ENCODE peak calls at places on chromosomes 2 and 18, in four cellular contexts. One of them, this sample, is unnamed.

GRCh38 chr2:195364015-195364965 is 292.7 kb upstream of the SLC39A10 start:
- DNase-seq in AG04450: no peak
- DNase-seq in AG10803: peak; percentile 23
- DNase-seq in endothelial cell: no peak
- DNase-seq in this sample: no peak

GRCh38 chr2:147925886-147926285 is 81.1 kb downstream of the ACVR2A start:
- DNase-seq in AG10803: no peak
- DNase-seq in AG04450: no peak
- DNase-seq in endothelial cell: no peak
- DNase-seq in this sample: no peak

GRCh38 chr2:26532301-26533250 is 54.7 kb upstream of the OTOF start:
- DNase-seq in AG10803: no peak
- DNase-seq in AG04450: no peak
- DNase-seq in endothelial cell: no peak
- DNase-seq in this sample: no peak

GRCh38 chr2:64447317-64448060 is 6.5 kb upstream of the LGALSL start:
- DNase-seq in endothelial cell: no peak
- DNase-seq in AG10803: no peak
- DNase-seq in AG04450: no peak
- DNase-seq in this sample: no peak

GRCh38 chr2:173854840-173855239 is 110.3 kb downstream of the SP3 start:
- DNase-seq in endothelial cell: no peak
- DNase-seq in AG04450: no peak
- DNase-seq in AG10803: peak; percentile 67
- DNase-seq in this sample: no peak

GRCh38 chr2:33029459-33029858 is 82.7 kb downstream of the LTBP1 start:
- DNase-seq in AG10803: no peak
- DNase-seq in endothelial cell: no peak
- DNase-seq in AG04450: no peak
- DNase-seq in this sample: no peak

GRCh38 chr2:43534569-43534968 is 61.3 kb downstream of the THADA start:
- DNase-seq in endothelial cell: no peak
- DNase-seq in AG10803: no peak
- DNase-seq in AG04450: no peak
- DNase-seq in this sample: no peak

GRCh38 chr2:235600926-235601325 is 107.1 kb downstream of the AGAP1 start:
- DNase-seq in AG04450: no peak
- DNase-seq in AG10803: no peak
- DNase-seq in endothelial cell: no peak
- DNase-seq in this sample: no peak

GRCh38 chr18:43661570-43661969 is 384.3 kb upstream of the SYT4 start:
- DNase-seq in AG10803: peak; percentile 63
- DNase-seq in endothelial cell: peak; percentile 24
- DNase-seq in AG04450: peak; percentile 55
- DNase-seq in this sample: no peak

GRCh38 chr2:26843041-26843440 is 4.9 kb upstream of the DPYSL5 start:
- DNase-seq in AG04450: no peak
- DNase-seq in AG10803: no peak
- DNase-seq in endothelial cell: no peak
- DNase-seq in this sample: no peak

GRCh38 chr18:23259701-23260661 is 124.7 kb downstream of the CABLES1 start:
- DNase-seq in endothelial cell: peak; percentile 81
- DNase-seq in AG04450: peak; percentile 37
- DNase-seq in AG10803: peak; percentile 80
- DNase-seq in this sample: peak; percentile 77

GRCh38 chr2:31729442-31730092 is 148.8 kb upstream of the SRD5A2 start:
- DNase-seq in endothelial cell: no peak
- DNase-seq in AG04450: peak; percentile 4
- DNase-seq in AG10803: peak; percentile 47
- DNase-seq in this sample: no peak

GRCh38 chr2:171210864-171211431 is 50.3 kb upstream of the TLK1 start:
- DNase-seq in AG04450: peak; percentile 34
- DNase-seq in endothelial cell: no peak
- DNase-seq in AG10803: peak; percentile 15
- DNase-seq in this sample: no peak

GRCh38 chr18:57194622-57195021 is 47.7 kb downstream of the BOD1L2 start:
- DNase-seq in AG04450: no peak
- DNase-seq in AG10803: no peak
- DNase-seq in endothelial cell: no peak
- DNase-seq in this sample: no peak

GRCh38 chr2:86746903-86747302 is 26.8 kb downstream of the RMND5A start:
- DNase-seq in AG10803: no peak
- DNase-seq in AG04450: no peak
- DNase-seq in endothelial cell: no peak
- DNase-seq in this sample: no peak
- TF ChIP-seq CTCF in AG10803: no peak
- TF ChIP-seq CTCF in AG04450: no peak
- TF ChIP-seq CTCF in endothelial cell: no peak
- TF ChIP-seq CTCF in this sample: no peak

GRCh38 chr2:127643698-127644660 is 2.0 kb upstream of the GPR17 start:
- DNase-seq in AG10803: no peak
- DNase-seq in AG04450: no peak
- DNase-seq in endothelial cell: no peak
- DNase-seq in this sample: no peak
- TF ChIP-seq CTCF in AG10803: no peak
- TF ChIP-seq CTCF in AG04450: no peak
- TF ChIP-seq CTCF in endothelial cell: no peak
- TF ChIP-seq CTCF in this sample: no peak

GRCh38 chr18:62710417-62710816 is 4.9 kb upstream of the PHLPP1 start:
- DNase-seq in AG04450: no peak
- DNase-seq in endothelial cell: no peak
- DNase-seq in AG10803: peak; percentile 58
- DNase-seq in this sample: no peak
- TF ChIP-seq CTCF in AG04450: no peak
- TF ChIP-seq CTCF in endothelial cell: no peak
- TF ChIP-seq CTCF in AG10803: peak; percentile 13
- TF ChIP-seq CTCF in this sample: no peak

DNA sequence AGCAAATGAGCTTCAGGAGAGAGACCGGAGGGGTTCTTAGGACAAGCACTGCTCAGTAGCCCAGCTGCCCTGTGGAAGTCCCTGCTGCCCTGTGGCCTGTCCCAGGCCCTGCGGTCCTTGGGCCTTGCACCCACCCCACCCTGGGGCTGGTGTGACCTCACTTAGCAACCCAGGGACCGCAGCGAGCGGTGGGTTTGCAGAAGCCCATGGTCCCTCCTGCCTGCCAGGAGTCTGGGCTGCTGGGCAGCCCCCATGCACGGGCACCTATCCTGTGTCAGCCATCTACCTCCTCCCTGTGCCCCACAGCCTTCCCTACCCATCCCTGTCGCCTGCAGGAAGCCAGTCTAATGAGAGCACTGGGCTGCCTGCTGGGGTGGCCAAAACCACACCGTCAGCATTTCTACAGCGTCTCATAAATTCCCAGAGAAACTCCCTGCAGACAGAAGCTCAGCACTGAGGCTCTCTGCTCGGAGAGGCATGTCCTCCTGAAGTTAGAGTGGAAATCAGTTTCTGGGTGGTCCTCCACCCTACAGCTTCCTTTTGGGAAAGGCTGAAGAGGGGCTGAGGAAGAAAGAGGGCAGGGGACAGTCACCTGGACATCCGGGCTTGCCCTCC is 231.1 kb upstream of the HS6ST1 start:
- DNase-seq in AG04450: no peak
- DNase-seq in endothelial cell: no peak
- DNase-seq in AG10803: peak; percentile 26
- DNase-seq in this sample: no peak
- TF ChIP-seq CTCF in AG04450: no peak
- TF ChIP-seq CTCF in endothelial cell: no peak
- TF ChIP-seq CTCF in AG10803: no peak
- TF ChIP-seq CTCF in this sample: no peak

This sample was measured in D721Med.